ENCODE peak calls at places on chromosomes 13 and 19, in seven cellular contexts. Y, I, C, B, G, K and F are unnamed samples.

GRCh38 chr13:111251646-111252448 is 68.6 kb upstream of the TEX29 start:
- DNase-seq in Y (no peak), I (no peak), C (no peak), B (no peak), G (peak; percentile 30), K (no peak), F (no peak)

GRCh38 chr13:41212881-41213280 is 18.5 kb upstream of the KBTBD7 start:
- DNase-seq in Y (no peak), I (no peak), C (no peak), B (no peak), G (no peak), K (no peak), F (no peak)

GRCh38 chr13:45393941-45394570 is 24.1 kb downstream of the SLC25A30 start:
- DNase-seq in Y (peak; percentile 44), I (no peak), C (no peak), B (peak; percentile 46), G (peak; percentile 57), K (no peak), F (peak; percentile 59)

GRCh38 chr19:48991823-48992570 is 1.1 kb downstream of the GYS1 start:
- DNase-seq in Y (peak; percentile 83), I (no peak), C (no peak), B (no peak), G (peak; percentile 92), K (peak; percentile 33), F (peak; percentile 56)

GRCh38 chr19:58572818-58573657 is at the start of gene MZF1:
- DNase-seq in Y (peak; percentile 100), I (peak; percentile 98), C (no peak), B (peak; percentile 99), G (peak; percentile 100), K (peak; percentile 99), F (peak; percentile 95)

GRCh38 chr13:76019421-76020044 is 383.4 kb downstream of the LMO7 start:
- DNase-seq in Y (no peak), I (no peak), C (no peak), B (no peak), G (no peak), K (peak; percentile 12), F (peak; percentile 4)

GRCh38 chr19:54518844-54519243 is 16.2 kb downstream of the LAIR2 start:
- DNase-seq in Y (no peak), I (no peak), C (no peak), B (peak; percentile 15), G (no peak), K (no peak), F (peak; percentile 60)

GRCh38 chr13:79860757-79861156 is 379.8 kb downstream of the NDFIP2 start:
- DNase-seq in Y (no peak), I (no peak), C (no peak), B (no peak), G (no peak), K (no peak), F (no peak)

GRCh38 chr13:19590423-19590822 is 29.1 kb upstream of the TPTE2 start:
- DNase-seq in Y (no peak), I (no peak), C (no peak), B (no peak), G (no peak), K (no peak), F (no peak)

GRCh38 chr13:69948016-69948415 is 159.6 kb upstream of the ATXN8OS start:
- DNase-seq in Y (no peak), I (no peak), C (peak; percentile 45), B (no peak), G (no peak), K (no peak), F (peak; percentile 7)